ENCODE peak calls at places on chromosomes 11 and 22, in five cellular contexts. N is HCT116, G is K562, Z is GM12878, L is HepG2. M is an unnamed sample. For H3K4me1, the result is how much of the 10 kb centered on the place peaks cover.

GRCh38 chr22:39454385-39454871 is 2.4 kb upstream of the MGAT3 start:
- DNase-seq in N (no peak), G (no peak), Z (no peak), L (no peak), M (no peak)

GRCh38 chr11:73140213-73141030 is 1.7 kb downstream of the FCHSD2 start:
- DNase-seq in G (no peak), Z (no peak), L (no peak), N (no peak), M (peak)

GRCh38 chr11:126101241-126101929 is 38.7 kb upstream of the CDON start:
- DNase-seq in L (no peak), Z (no peak), G (no peak), N (no peak), M (no peak)

GRCh38 chr11:44681698-44682097 is 45.1 kb upstream of the TSPAN18 start:
- DNase-seq in L (no peak), N (no peak), Z (no peak), G (no peak), M (no peak)

GRCh38 chr11:134662629-134663360 is 250.8 kb upstream of the B3GAT1 start:
- DNase-seq in L (no peak), N (no peak), Z (no peak), G (no peak), M (no peak)

GRCh38 chr11:117300301-117300700 is 9.2 kb downstream of the BACE1-AS start:
- DNase-seq in Z (no peak), N (no peak), G (no peak), L (peak), M (peak)

GRCh38 chr11:44519989-44520737 is 45.3 kb upstream of the CD82 start:
- DNase-seq in N (no peak), G (no peak), L (no peak), Z (no peak), M (no peak)

GRCh38 chr11:2089536-2090165 is 49.5 kb downstream of the IGF2 start:
- DNase-seq in L (peak), Z (no peak), G (peak), N (peak), M (peak)

GRCh38 chr22:29469755-29470154 is 10.3 kb upstream of the NEFH start:
- DNase-seq in G (no peak), Z (no peak), N (no peak), L (no peak), M (no peak)

GRCh38 chr22:49763138-49763537 is 64.5 kb downstream of the BRD1 start:
- DNase-seq in G (no peak), Z (no peak), L (no peak), N (no peak), M (no peak)

GRCh38 chr22:28883917-28884753 is 763 bp downstream of the ZNRF3 start:
- DNase-seq in G (peak), L (no peak), Z (no peak), N (peak), M (peak)

GRCh38 chr11:16193897-16194381 is 162.4 kb downstream of the SOX6 start:
- DNase-seq in Z (no peak), L (peak), N (no peak), G (no peak), M (no peak)

GRCh38 chr11:134393638-134394037 is 18.4 kb downstream of the B3GAT1 start:
- DNase-seq in N (peak), L (peak), G (peak), Z (no peak), M (peak)

GRCh38 chr11:83736689-83737088 is 450.5 kb upstream of the CCDC90B start:
- DNase-seq in N (no peak), G (no peak), L (no peak), Z (no peak), M (no peak)

GRCh38 chr22:35882226-35883027 is 146.2 kb downstream of the RBFOX2 start:
- DNase-seq in N (no peak), Z (no peak), G (no peak), L (no peak), M (peak)

GRCh38 chr11:68010058-68011041 is at the start of gene ALDH3B1:
- DNase-seq in G (peak), Z (no peak), L (peak), N (peak), M (peak)

GRCh38 chr22:19094393-19094997 is 27.7 kb downstream of the DGCR2 start:
- DNase-seq in G (peak), Z (no peak), N (no peak), L (no peak), M (no peak)

GRCh38 chr22:27874185-27874584 is 44.9 kb downstream of the PITPNB start:
- DNase-seq in Z (no peak), L (no peak), G (no peak), N (no peak), M (no peak)

GRCh38 chr22:27876684-27877083 is 42.4 kb downstream of the PITPNB start:
- DNase-seq in L (no peak), G (no peak), N (no peak), Z (no peak), M (no peak)

GRCh38 chr22:27877501-27877900 is 41.6 kb downstream of the PITPNB start:
- DNase-seq in Z (peak), L (no peak), N (no peak), G (no peak), M (no peak)

GRCh38 chr22:27874756-27875155 is 44.3 kb downstream of the PITPNB start:
- DNase-seq in G (no peak), L (no peak), N (no peak), Z (no peak), M (no peak)

GRCh38 chr22:27875951-27876350 is 43.1 kb downstream of the PITPNB start:
- DNase-seq in N (no peak), G (no peak), Z (no peak), L (no peak), M (no peak)
- H3K4me1 ChIP-seq in N (under half), G (under half), Z (under half), L (under half), M (under half)

GRCh38 chr22:30882181-30882771 is 86.3 kb downstream of the MORC2 start:
- DNase-seq in N (no peak), G (no peak), L (no peak), Z (no peak), M (no peak)

GRCh38 chr22:30880181-30880601 is 88.4 kb downstream of the MORC2 start:
- DNase-seq in N (no peak), L (no peak), Z (no peak), G (no peak), M (no peak)

GRCh38 chr22:30882974-30883533 is 85.5 kb downstream of the MORC2 start:
- DNase-seq in L (no peak), Z (no peak), G (peak), N (no peak), M (no peak)

GRCh38 chr22:30880847-30881246 is 87.7 kb downstream of the MORC2 start:
- DNase-seq in L (no peak), G (no peak), N (no peak), Z (no peak), M (no peak)

GRCh38 chr22:30881361-30882180 is 87.0 kb downstream of the MORC2 start:
- DNase-seq in Z (no peak), G (peak), N (no peak), L (peak), M (peak)
- TF ChIP-seq REST in Z (no peak), G (no peak), N (no peak), L (no peak), M (no peak)

DNA sequence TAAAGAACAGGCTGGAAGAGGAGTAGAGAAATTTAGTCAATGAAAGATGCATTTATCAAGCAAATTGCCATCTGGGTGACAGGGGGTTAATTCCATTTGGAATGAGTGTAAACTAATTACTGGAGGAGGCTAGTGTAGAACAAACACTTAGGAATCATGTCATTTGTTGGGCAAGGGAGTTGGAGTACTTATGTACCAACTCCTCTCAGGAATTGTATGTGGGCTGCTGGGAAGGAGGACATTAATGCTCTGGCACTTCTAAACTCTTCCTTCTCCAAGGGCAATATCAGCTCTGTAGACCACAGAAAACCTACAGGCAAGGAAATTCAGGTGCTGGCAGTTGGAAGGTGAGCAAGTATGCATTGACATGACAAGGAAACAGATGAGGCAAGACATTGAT is 141.0 kb downstream of the MSANTD4 start:
- DNase-seq in L (no peak), N (no peak), Z (no peak), G (no peak), M (no peak)
- TF ChIP-seq ZBTB33 in L (no peak), N (no peak), Z (no peak), G (no peak), M (no peak)

DNA sequence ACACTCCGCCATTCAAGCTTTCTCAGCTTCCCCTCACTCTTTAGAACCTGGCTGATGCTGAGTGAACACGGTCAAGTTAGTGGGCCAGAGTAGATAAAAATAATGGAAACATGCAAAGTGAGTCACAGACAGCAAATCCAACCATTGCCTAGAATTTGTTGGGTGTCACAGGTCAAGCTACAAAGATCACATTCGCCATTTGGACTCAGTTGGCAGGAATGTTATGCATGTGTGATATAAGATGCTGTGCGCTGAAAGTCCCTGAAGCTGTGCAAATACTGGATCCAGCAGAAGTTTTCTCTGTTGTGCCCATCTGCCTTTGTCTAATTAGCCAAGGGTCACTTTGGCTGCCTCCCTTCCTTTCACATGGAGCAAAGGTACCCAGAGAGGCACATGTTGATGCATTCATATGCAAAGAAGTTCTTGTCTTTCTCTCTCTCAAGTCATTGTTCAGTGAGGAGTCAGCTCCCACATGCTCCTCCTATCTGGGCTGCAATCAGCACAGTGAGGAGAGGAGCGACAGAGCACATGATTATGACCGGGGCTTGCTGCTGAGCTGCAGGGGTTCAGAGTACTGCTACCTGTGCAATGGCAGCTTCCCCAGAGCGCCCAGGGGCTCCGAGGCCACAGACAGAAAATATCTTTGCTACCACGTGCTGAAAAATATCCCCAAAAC is 39.7 kb downstream of the FLI1 start:
- DNase-seq in G (no peak), Z (no peak), N (no peak), L (no peak), M (peak)
- H3K4me1 ChIP-seq in G (under half), Z (half or more), N (under half), L (under half), M (under half)

GRCh38 chr11:77422690-77423089 is 51.2 kb downstream of the PAK1 start:
- DNase-seq in L (no peak), G (no peak), Z (no peak), N (no peak), M (no peak)
- TF ChIP-seq REST in L (no peak), G (no peak), Z (no peak), N (no peak), M (no peak)

GRCh38 chr11:11989774-11990744 is 18.4 kb downstream of the DKK3 start:
- DNase-seq in L (no peak), Z (no peak), G (no peak), N (no peak), M (no peak)
- TF ChIP-seq ZBTB33 in L (no peak), Z (no peak), G (no peak), N (no peak), M (no peak)

GRCh38 chr11:35185696-35186095 is 46.7 kb downstream of the CD44 start:
- DNase-seq in L (no peak), Z (no peak), G (no peak), N (no peak), M (no peak)

GRCh38 chr11:35180311-35181233 is 41.6 kb downstream of the CD44 start:
- DNase-seq in G (no peak), N (no peak), Z (no peak), L (no peak), M (no peak)

GRCh38 chr11:35183526-35183925 is 44.6 kb downstream of the CD44 start:
- DNase-seq in N (no peak), L (no peak), Z (no peak), G (no peak), M (no peak)

GRCh38 chr11:35179466-35180135 is 40.6 kb downstream of the CD44 start:
- DNase-seq in L (no peak), N (no peak), G (no peak), Z (no peak), M (no peak)

GRCh38 chr11:35182317-35182939 is 43.5 kb downstream of the CD44 start:
- DNase-seq in N (no peak), Z (peak), L (no peak), G (no peak), M (no peak)
- H3K4me1 ChIP-seq in N (under half), Z (under half), L (under half), G (under half), M (under half)

GRCh38 chr11:351411-351810 is 17.9 kb upstream of the B4GALNT4 start:
- DNase-seq in N (no peak), G (no peak), L (no peak), Z (no peak), M (no peak)
- TF ChIP-seq REST in N (no peak), G (no peak), L (no peak), Z (no peak), M (no peak)

DNA sequence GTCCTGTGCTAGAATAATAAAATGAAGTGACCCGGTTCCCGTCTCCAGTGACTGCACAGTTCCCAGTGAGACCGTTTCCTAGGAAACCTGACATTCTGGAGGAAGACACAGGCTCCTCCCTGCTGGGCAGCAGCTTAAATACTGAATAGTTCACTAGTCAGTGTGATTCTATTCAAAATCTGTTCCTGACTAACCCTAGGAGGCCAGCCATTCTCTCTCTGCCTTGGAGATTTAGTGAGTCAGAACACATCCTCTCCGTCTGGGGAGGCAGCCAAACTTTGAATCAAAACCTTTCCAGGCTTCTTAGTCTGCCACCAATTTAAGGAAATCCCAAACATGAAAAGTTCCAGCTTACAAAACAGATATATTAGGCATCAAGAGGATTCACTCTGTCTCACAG is 11.2 kb downstream of the TRIM66 start:
- DNase-seq in G (no peak), Z (no peak), N (no peak), L (no peak), M (peak)
- TF ChIP-seq ZBTB33 in G (no peak), Z (no peak), N (no peak), L (no peak), M (no peak)

M was measured in SK-N-SH.